ENCODE peak calls at places on chromosomes 6 and 20, in eight cellular contexts. One of them, this sample, is unnamed.

GRCh38 chr20:2751347-2751867 is 49.0 kb downstream of the CPXM1 start:
- DNase-seq in epithelial cell of esophagus: no peak
- DNase-seq in psoas muscle: no peak
- DNase-seq in heart right ventricle: no peak
- DNase-seq in CD4-positive, alpha-beta T cell: no peak
- DNase-seq in cardiac muscle cell: no peak
- DNase-seq in GM23338: no peak
- DNase-seq in AG09319: no peak
- DNase-seq in this sample: no peak

GRCh38 chr20:61343934-61344333 is 91.9 kb downstream of the CDH4 start:
- DNase-seq in epithelial cell of esophagus: no peak
- DNase-seq in GM23338: no peak
- DNase-seq in psoas muscle: no peak
- DNase-seq in heart right ventricle: no peak
- DNase-seq in AG09319: no peak
- DNase-seq in CD4-positive, alpha-beta T cell: no peak
- DNase-seq in cardiac muscle cell: no peak
- DNase-seq in this sample: no peak

GRCh38 chr6:169868458-169868857 is 117.0 kb downstream of the ERMARD start:
- DNase-seq in epithelial cell of esophagus: no peak
- DNase-seq in GM23338: no peak
- DNase-seq in CD4-positive, alpha-beta T cell: peak; percentile 53
- DNase-seq in cardiac muscle cell: no peak
- DNase-seq in psoas muscle: no peak
- DNase-seq in AG09319: no peak
- DNase-seq in heart right ventricle: peak; percentile 48
- DNase-seq in this sample: no peak

GRCh38 chr20:47305667-47306066 is 50.8 kb downstream of the ZMYND8 start:
- DNase-seq in AG09319: no peak
- DNase-seq in GM23338: no peak
- DNase-seq in heart right ventricle: no peak
- DNase-seq in CD4-positive, alpha-beta T cell: no peak
- DNase-seq in cardiac muscle cell: no peak
- DNase-seq in epithelial cell of esophagus: peak; percentile 72
- DNase-seq in psoas muscle: no peak
- DNase-seq in this sample: no peak

GRCh38 chr20:24206995-24207394 is 218.4 kb upstream of the GGTLC1 start:
- DNase-seq in psoas muscle: no peak
- DNase-seq in epithelial cell of esophagus: no peak
- DNase-seq in AG09319: no peak
- DNase-seq in heart right ventricle: no peak
- DNase-seq in GM23338: no peak
- DNase-seq in CD4-positive, alpha-beta T cell: no peak
- DNase-seq in cardiac muscle cell: no peak
- DNase-seq in this sample: no peak

GRCh38 chr20:3156811-3157619 is 2.6 kb downstream of the FASTKD5 start:
- DNase-seq in AG09319: no peak
- DNase-seq in heart right ventricle: no peak
- DNase-seq in cardiac muscle cell: no peak
- DNase-seq in epithelial cell of esophagus: peak; percentile 36
- DNase-seq in GM23338: no peak
- DNase-seq in CD4-positive, alpha-beta T cell: no peak
- DNase-seq in psoas muscle: no peak
- DNase-seq in this sample: no peak

GRCh38 chr20:24616258-24617079 is 147.0 kb downstream of the SYNDIG1 start:
- DNase-seq in GM23338: no peak
- DNase-seq in heart right ventricle: no peak
- DNase-seq in epithelial cell of esophagus: no peak
- DNase-seq in CD4-positive, alpha-beta T cell: no peak
- DNase-seq in AG09319: no peak
- DNase-seq in cardiac muscle cell: no peak
- DNase-seq in psoas muscle: no peak
- DNase-seq in this sample: no peak

GRCh38 chr20:37757550-37757949 is 63.7 kb downstream of the CTNNBL1 start:
- DNase-seq in epithelial cell of esophagus: peak; percentile 16
- DNase-seq in CD4-positive, alpha-beta T cell: no peak
- DNase-seq in AG09319: no peak
- DNase-seq in psoas muscle: no peak
- DNase-seq in GM23338: peak; percentile 16
- DNase-seq in cardiac muscle cell: peak; percentile 16
- DNase-seq in heart right ventricle: peak; percentile 25
- DNase-seq in this sample: no peak

GRCh38 chr6:135075018-135075417 is 20.4 kb upstream of the HBS1L start:
- DNase-seq in GM23338: peak; percentile 49
- DNase-seq in heart right ventricle: no peak
- DNase-seq in psoas muscle: no peak
- DNase-seq in cardiac muscle cell: no peak
- DNase-seq in CD4-positive, alpha-beta T cell: no peak
- DNase-seq in epithelial cell of esophagus: no peak
- DNase-seq in AG09319: no peak
- DNase-seq in this sample: no peak

GRCh38 chr6:52647199-52647598 is 23.7 kb upstream of the TMEM14A start:
- DNase-seq in CD4-positive, alpha-beta T cell: no peak
- DNase-seq in AG09319: no peak
- DNase-seq in cardiac muscle cell: no peak
- DNase-seq in heart right ventricle: no peak
- DNase-seq in psoas muscle: no peak
- DNase-seq in GM23338: no peak
- DNase-seq in epithelial cell of esophagus: peak; percentile 53
- DNase-seq in this sample: no peak

DNA sequence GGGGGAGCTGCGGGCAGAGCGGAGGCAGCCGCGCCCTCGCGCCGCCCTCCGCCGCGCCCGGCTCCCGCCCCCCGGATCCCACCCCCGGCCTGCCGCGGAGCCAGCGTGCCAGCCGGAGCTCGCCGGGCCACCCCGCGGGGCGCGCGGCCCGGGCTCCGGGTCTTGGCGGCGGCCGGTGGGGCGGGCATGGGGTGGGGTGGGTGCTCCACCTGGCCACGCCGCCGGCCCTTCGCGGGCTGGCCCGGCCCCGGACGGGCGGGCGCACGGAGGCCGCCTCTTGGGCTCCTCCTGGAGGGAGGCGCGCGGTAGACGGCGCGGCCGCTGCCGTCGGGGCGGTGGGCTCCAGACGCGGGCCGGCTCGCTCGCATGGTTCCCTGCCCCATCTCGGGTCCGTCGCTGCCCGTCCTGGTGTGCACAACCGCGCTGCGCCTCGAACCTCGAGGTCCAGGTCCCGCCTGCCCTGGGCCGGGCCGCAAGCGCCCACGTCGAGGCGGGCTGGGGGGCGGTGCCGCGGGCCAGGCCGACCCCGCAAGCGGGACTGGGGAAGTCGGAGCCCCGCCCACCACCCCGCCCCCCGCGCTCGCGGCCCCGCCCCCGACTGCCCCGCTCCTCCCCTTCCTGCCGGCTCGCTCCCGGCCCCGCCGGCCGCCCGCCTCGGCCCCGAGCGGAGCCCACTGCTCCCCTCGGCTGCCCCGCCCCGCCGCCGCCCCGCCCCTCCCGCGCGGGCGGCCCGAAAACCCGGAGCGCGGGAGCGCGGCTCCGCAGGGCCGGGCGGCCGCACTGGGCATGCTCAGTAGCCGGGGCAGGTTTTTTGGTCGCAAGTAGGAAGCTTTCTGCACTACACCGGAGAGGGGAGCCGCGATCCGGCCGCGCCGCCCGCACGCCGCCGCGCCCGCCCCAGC is at the start of gene CDYL:
- DNase-seq in cardiac muscle cell: peak; percentile 93
- DNase-seq in heart right ventricle: peak; percentile 92
- DNase-seq in CD4-positive, alpha-beta T cell: peak; percentile 90
- DNase-seq in AG09319: peak; percentile 70
- DNase-seq in psoas muscle: peak; percentile 94
- DNase-seq in epithelial cell of esophagus: peak; percentile 92
- DNase-seq in GM23338: peak; percentile 82
- DNase-seq in this sample: peak; percentile 93
- TF ChIP-seq CTCF in cardiac muscle cell: no peak
- TF ChIP-seq CTCF in heart right ventricle: peak; percentile 5
- TF ChIP-seq CTCF in CD4-positive, alpha-beta T cell: no peak
- TF ChIP-seq CTCF in AG09319: no peak
- TF ChIP-seq CTCF in psoas muscle: peak; percentile 36
- TF ChIP-seq CTCF in epithelial cell of esophagus: no peak
- TF ChIP-seq CTCF in GM23338: peak; percentile 28
- TF ChIP-seq CTCF in this sample: no peak

DNA sequence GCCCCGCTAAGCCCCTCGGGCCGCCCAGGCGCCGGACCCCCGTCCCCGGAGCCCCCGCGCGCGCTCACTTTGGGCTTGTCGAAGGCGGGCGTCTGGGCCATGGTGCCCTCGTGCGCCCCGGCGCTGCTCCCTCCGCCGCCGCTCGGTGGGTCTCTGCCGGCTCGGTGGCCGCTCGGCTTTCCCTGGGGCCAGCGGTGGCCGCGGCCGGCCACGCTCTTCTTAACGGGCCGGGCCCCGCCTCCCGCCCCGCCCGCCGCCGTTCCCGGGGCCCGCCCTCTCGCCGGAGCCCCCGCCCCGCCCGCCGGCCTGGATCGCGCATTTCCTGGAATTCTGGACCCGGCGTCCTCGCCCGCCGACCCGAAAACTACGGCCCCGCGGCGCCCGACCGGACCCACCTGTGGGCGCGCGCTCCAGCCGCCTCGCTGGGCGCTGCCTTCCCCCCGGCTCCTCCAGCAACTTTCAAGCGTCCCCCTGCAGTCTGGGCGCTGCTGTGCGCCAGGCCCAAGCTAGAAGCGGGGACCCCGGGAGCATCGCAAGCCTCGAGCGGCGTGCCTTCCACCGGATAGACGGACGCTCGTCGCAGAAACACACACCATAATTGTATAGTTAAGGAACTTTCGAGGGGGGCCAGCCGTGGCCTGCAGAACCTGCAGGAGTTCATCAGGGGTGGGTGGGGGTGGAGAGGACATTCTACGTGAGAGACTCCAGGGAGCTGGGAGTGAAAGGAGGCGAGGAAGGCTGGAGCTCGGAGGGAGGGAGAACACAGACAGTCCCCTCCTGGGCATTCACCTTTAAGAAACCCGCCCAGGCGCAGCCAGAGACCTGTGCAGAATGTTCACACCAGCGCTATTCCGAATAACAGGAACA is at the start of gene ADA:
- DNase-seq in psoas muscle: peak; percentile 71
- DNase-seq in AG09319: no peak
- DNase-seq in cardiac muscle cell: peak; percentile 84
- DNase-seq in epithelial cell of esophagus: peak; percentile 59
- DNase-seq in GM23338: peak; percentile 71
- DNase-seq in CD4-positive, alpha-beta T cell: peak; percentile 59
- DNase-seq in heart right ventricle: peak; percentile 79
- DNase-seq in this sample: peak; percentile 77
- TF ChIP-seq CTCF in psoas muscle: no peak
- TF ChIP-seq CTCF in AG09319: no peak
- TF ChIP-seq CTCF in cardiac muscle cell: peak; percentile 11
- TF ChIP-seq CTCF in epithelial cell of esophagus: no peak
- TF ChIP-seq CTCF in GM23338: no peak
- TF ChIP-seq CTCF in CD4-positive, alpha-beta T cell: no peak
- TF ChIP-seq CTCF in heart right ventricle: no peak
- TF ChIP-seq CTCF in this sample: no peak

DNA sequence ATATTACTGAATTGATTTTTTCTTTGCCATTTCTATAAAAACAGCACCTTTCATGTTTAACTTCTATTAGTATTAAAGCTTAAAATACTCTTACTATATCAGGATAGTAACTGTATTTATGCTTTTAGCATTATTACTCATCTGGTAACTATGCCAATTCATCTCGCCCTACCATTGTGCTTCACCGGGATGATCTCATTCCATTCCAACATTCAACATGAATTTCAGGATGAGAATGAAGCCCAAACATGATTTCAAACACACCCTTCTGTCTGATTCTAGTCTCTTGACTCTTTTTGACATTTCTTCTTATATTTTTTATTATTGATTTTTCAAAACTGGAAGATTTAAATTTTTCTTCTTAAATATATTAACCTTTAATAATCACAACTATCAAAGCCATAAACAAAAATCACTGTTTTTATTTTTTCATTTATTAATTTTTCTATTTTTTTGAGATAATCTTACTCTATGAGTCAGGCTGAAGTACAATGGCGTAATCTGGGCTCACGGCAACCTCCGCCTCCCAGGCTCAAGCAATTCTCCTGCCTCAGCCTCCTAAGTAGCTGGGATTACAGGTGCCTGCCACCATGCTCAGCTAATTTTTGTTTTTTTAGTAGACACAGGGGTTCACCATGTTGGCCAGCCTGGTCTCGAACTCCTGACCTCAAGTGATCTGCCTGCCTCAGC is 46.7 kb downstream of the GJA1 start:
- DNase-seq in GM23338: no peak
- DNase-seq in psoas muscle: no peak
- DNase-seq in epithelial cell of esophagus: peak; percentile 95
- DNase-seq in CD4-positive, alpha-beta T cell: no peak
- DNase-seq in AG09319: no peak
- DNase-seq in cardiac muscle cell: no peak
- DNase-seq in heart right ventricle: no peak
- DNase-seq in this sample: no peak
- TF ChIP-seq CTCF in GM23338: no peak
- TF ChIP-seq CTCF in psoas muscle: no peak
- TF ChIP-seq CTCF in epithelial cell of esophagus: no peak
- TF ChIP-seq CTCF in CD4-positive, alpha-beta T cell: no peak
- TF ChIP-seq CTCF in AG09319: no peak
- TF ChIP-seq CTCF in cardiac muscle cell: no peak
- TF ChIP-seq CTCF in heart right ventricle: no peak
- TF ChIP-seq CTCF in this sample: no peak

GRCh38 chr6:131918650-131919355 is 32.4 kb downstream of the CCN2 start:
- DNase-seq in cardiac muscle cell: no peak
- DNase-seq in epithelial cell of esophagus: no peak
- DNase-seq in psoas muscle: no peak
- DNase-seq in AG09319: no peak
- DNase-seq in CD4-positive, alpha-beta T cell: no peak
- DNase-seq in GM23338: no peak
- DNase-seq in heart right ventricle: no peak
- DNase-seq in this sample: no peak

GRCh38 chr6:131924881-131925474 is 26.2 kb downstream of the CCN2 start:
- DNase-seq in psoas muscle: no peak
- DNase-seq in epithelial cell of esophagus: peak; percentile 59
- DNase-seq in AG09319: no peak
- DNase-seq in GM23338: peak; percentile 53
- DNase-seq in heart right ventricle: no peak
- DNase-seq in CD4-positive, alpha-beta T cell: no peak
- DNase-seq in cardiac muscle cell: peak; percentile 42
- DNase-seq in this sample: no peak

GRCh38 chr6:131917763-131918649 is 33.2 kb downstream of the CCN2 start:
- DNase-seq in GM23338: no peak
- DNase-seq in psoas muscle: no peak
- DNase-seq in heart right ventricle: no peak
- DNase-seq in cardiac muscle cell: no peak
- DNase-seq in epithelial cell of esophagus: no peak
- DNase-seq in AG09319: no peak
- DNase-seq in CD4-positive, alpha-beta T cell: no peak
- DNase-seq in this sample: no peak

GRCh38 chr6:131920656-131921055 is 30.5 kb downstream of the CCN2 start:
- DNase-seq in AG09319: no peak
- DNase-seq in CD4-positive, alpha-beta T cell: no peak
- DNase-seq in psoas muscle: no peak
- DNase-seq in cardiac muscle cell: no peak
- DNase-seq in heart right ventricle: no peak
- DNase-seq in GM23338: no peak
- DNase-seq in epithelial cell of esophagus: no peak
- DNase-seq in this sample: no peak

DNA sequence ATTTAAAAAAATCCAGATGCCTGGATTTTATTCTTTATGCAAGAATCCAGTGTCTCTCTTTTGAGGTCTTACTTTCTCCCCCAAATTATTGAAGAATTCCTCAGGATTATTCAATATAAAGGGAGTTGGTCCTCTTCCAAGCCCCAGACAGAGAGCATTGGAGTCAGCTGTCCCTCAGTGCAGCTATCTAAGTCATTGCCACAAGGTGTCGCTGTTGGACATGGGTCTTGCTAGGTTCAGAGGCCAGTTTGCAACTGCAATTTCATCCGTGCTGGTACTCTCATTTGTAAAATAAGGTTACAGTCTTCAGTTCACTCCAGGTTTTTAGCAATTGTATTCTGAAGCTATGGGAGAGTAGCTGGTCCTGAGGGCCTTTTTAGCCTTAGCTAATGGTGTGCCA is 27.8 kb downstream of the CCN2 start:
- DNase-seq in epithelial cell of esophagus: peak; percentile 74
- DNase-seq in CD4-positive, alpha-beta T cell: no peak
- DNase-seq in GM23338: peak; percentile 88
- DNase-seq in AG09319: no peak
- DNase-seq in cardiac muscle cell: peak; percentile 81
- DNase-seq in heart right ventricle: no peak
- DNase-seq in psoas muscle: no peak
- DNase-seq in this sample: peak; percentile 72
- TF ChIP-seq CTCF in epithelial cell of esophagus: peak; percentile 83
- TF ChIP-seq CTCF in CD4-positive, alpha-beta T cell: no peak
- TF ChIP-seq CTCF in GM23338: peak; percentile 98
- TF ChIP-seq CTCF in AG09319: peak; percentile 41
- TF ChIP-seq CTCF in cardiac muscle cell: peak; percentile 66
- TF ChIP-seq CTCF in heart right ventricle: no peak
- TF ChIP-seq CTCF in psoas muscle: peak; percentile 40
- TF ChIP-seq CTCF in this sample: peak; percentile 67

This sample was measured in nephron progenitor cell.